ENCODE peak calls at places on chromosomes 5 and 9, in five cellular contexts. One of them, this sample, is unnamed.

GRCh38 chr5:30607301-30607700 is 586.2 kb upstream of the CDH6 start:
- DNase-seq in endothelial cell: no peak
- DNase-seq in anterior cingulate cortex: no peak
- DNase-seq in stimulated activated naive CD4-positive, alpha-beta T cell: no peak
- DNase-seq in lung: no peak
- DNase-seq in this sample: peak; percentile 7

GRCh38 chr5:32092938-32093812 is 80.9 kb downstream of the GOLPH3 start:
- DNase-seq in anterior cingulate cortex: no peak
- DNase-seq in lung: peak; percentile 66
- DNase-seq in stimulated activated naive CD4-positive, alpha-beta T cell: peak; percentile 27
- DNase-seq in endothelial cell: peak; percentile 72
- DNase-seq in this sample: peak; percentile 85

GRCh38 chr9:16705121-16705604 is 165.3 kb downstream of the BNC2 start:
- DNase-seq in lung: peak; percentile 77
- DNase-seq in endothelial cell: peak; percentile 45
- DNase-seq in anterior cingulate cortex: peak; percentile 52
- DNase-seq in stimulated activated naive CD4-positive, alpha-beta T cell: no peak
- DNase-seq in this sample: peak; percentile 20

GRCh38 chr9:80556631-80557030 is 984.9 kb downstream of the TLE4 start:
- DNase-seq in endothelial cell: no peak
- DNase-seq in lung: no peak
- DNase-seq in stimulated activated naive CD4-positive, alpha-beta T cell: no peak
- DNase-seq in anterior cingulate cortex: no peak
- DNase-seq in this sample: no peak

GRCh38 chr9:4298255-4299005 is 1.4 kb downstream of the GLIS3 start:
- DNase-seq in lung: peak; percentile 47
- DNase-seq in endothelial cell: peak; percentile 6
- DNase-seq in stimulated activated naive CD4-positive, alpha-beta T cell: peak; percentile 10
- DNase-seq in anterior cingulate cortex: no peak
- DNase-seq in this sample: no peak

GRCh38 chr5:123088031-123088805 is 823 bp upstream of the PRDM6 start:
- DNase-seq in endothelial cell: peak; percentile 27
- DNase-seq in anterior cingulate cortex: no peak
- DNase-seq in stimulated activated naive CD4-positive, alpha-beta T cell: no peak
- DNase-seq in lung: no peak
- DNase-seq in this sample: no peak

GRCh38 chr9:34114436-34114835 is 12.1 kb downstream of the DCAF12 start:
- DNase-seq in endothelial cell: no peak
- DNase-seq in stimulated activated naive CD4-positive, alpha-beta T cell: no peak
- DNase-seq in anterior cingulate cortex: no peak
- DNase-seq in lung: no peak
- DNase-seq in this sample: no peak

GRCh38 chr9:111980398-111980797 is 83.8 kb downstream of the UGCG start:
- DNase-seq in lung: no peak
- DNase-seq in endothelial cell: no peak
- DNase-seq in anterior cingulate cortex: no peak
- DNase-seq in stimulated activated naive CD4-positive, alpha-beta T cell: no peak
- DNase-seq in this sample: peak; percentile 13

GRCh38 chr9:78291240-78291915 is 5.5 kb upstream of the PSAT1 start:
- DNase-seq in stimulated activated naive CD4-positive, alpha-beta T cell: no peak
- DNase-seq in anterior cingulate cortex: no peak
- DNase-seq in endothelial cell: no peak
- DNase-seq in lung: no peak
- DNase-seq in this sample: no peak

GRCh38 chr5:154712518-154713437 is 42.4 kb upstream of the LARP1 start:
- DNase-seq in anterior cingulate cortex: no peak
- DNase-seq in lung: peak; percentile 63
- DNase-seq in stimulated activated naive CD4-positive, alpha-beta T cell: no peak
- DNase-seq in endothelial cell: no peak
- DNase-seq in this sample: no peak

GRCh38 chr5:37533851-37534250 is 154.7 kb downstream of the WDR70 start:
- DNase-seq in anterior cingulate cortex: no peak
- DNase-seq in endothelial cell: no peak
- DNase-seq in stimulated activated naive CD4-positive, alpha-beta T cell: no peak
- DNase-seq in lung: no peak
- DNase-seq in this sample: no peak

GRCh38 chr9:128190516-128191405 is 611 bp downstream of the CIZ1 start:
- DNase-seq in lung: no peak
- DNase-seq in anterior cingulate cortex: peak; percentile 64
- DNase-seq in stimulated activated naive CD4-positive, alpha-beta T cell: no peak
- DNase-seq in endothelial cell: no peak
- DNase-seq in this sample: no peak

GRCh38 chr9:108086624-108087023 is 597.1 kb upstream of the KLF4 start:
- DNase-seq in anterior cingulate cortex: no peak
- DNase-seq in lung: no peak
- DNase-seq in endothelial cell: no peak
- DNase-seq in stimulated activated naive CD4-positive, alpha-beta T cell: no peak
- DNase-seq in this sample: no peak

GRCh38 chr9:10858817-10859216 is 246.0 kb upstream of the PTPRD start:
- DNase-seq in anterior cingulate cortex: no peak
- DNase-seq in stimulated activated naive CD4-positive, alpha-beta T cell: no peak
- DNase-seq in lung: no peak
- DNase-seq in endothelial cell: no peak
- DNase-seq in this sample: no peak

GRCh38 chr5:89458330-89458656 is 575.3 kb upstream of the MEF2C start:
- DNase-seq in anterior cingulate cortex: no peak
- DNase-seq in stimulated activated naive CD4-positive, alpha-beta T cell: no peak
- DNase-seq in lung: no peak
- DNase-seq in endothelial cell: no peak
- DNase-seq in this sample: no peak

GRCh38 chr9:87588339-87588738 is 90.7 kb downstream of the DAPK1 start:
- DNase-seq in endothelial cell: no peak
- DNase-seq in lung: no peak
- DNase-seq in stimulated activated naive CD4-positive, alpha-beta T cell: no peak
- DNase-seq in anterior cingulate cortex: no peak
- DNase-seq in this sample: no peak